ENCODE peak calls at places on chromosome 20, in five cellular contexts. One of them, this sample, is unnamed.

GRCh38 chr20:50867805-50868204 is 63.4 kb downstream of the ADNP start:
- DNase-seq in HEK293T: no peak
- DNase-seq in glutamatergic neuron: no peak
- DNase-seq in cardiac fibroblast: no peak
- DNase-seq in cardiac muscle cell: no peak
- DNase-seq in this sample: no peak

GRCh38 chr20:40279390-40279789 is 409.6 kb downstream of the MAFB start:
- DNase-seq in cardiac muscle cell: peak
- DNase-seq in cardiac fibroblast: peak
- DNase-seq in HEK293T: no peak
- DNase-seq in glutamatergic neuron: no peak
- DNase-seq in this sample: no peak

GRCh38 chr20:13649548-13649947 is 10.8 kb upstream of the TASP1 start:
- DNase-seq in glutamatergic neuron: peak
- DNase-seq in cardiac muscle cell: peak
- DNase-seq in HEK293T: no peak
- DNase-seq in cardiac fibroblast: no peak
- DNase-seq in this sample: no peak

GRCh38 chr20:58618694-58619540 is 32.2 kb upstream of the STX16 start:
- DNase-seq in cardiac fibroblast: peak
- DNase-seq in cardiac muscle cell: peak
- DNase-seq in HEK293T: no peak
- DNase-seq in glutamatergic neuron: peak
- DNase-seq in this sample: no peak

GRCh38 chr20:62524486-62524885 is 48.7 kb upstream of the GATA5 start:
- DNase-seq in glutamatergic neuron: no peak
- DNase-seq in cardiac fibroblast: no peak
- DNase-seq in cardiac muscle cell: peak
- DNase-seq in HEK293T: no peak
- DNase-seq in this sample: no peak

GRCh38 chr20:57583289-57584257 is 22.7 kb downstream of the PCK1 start:
- DNase-seq in cardiac fibroblast: no peak
- DNase-seq in glutamatergic neuron: no peak
- DNase-seq in HEK293T: no peak
- DNase-seq in cardiac muscle cell: no peak
- DNase-seq in this sample: no peak

GRCh38 chr20:49631074-49631716 is 63.3 kb upstream of the PTGIS start:
- DNase-seq in HEK293T: no peak
- DNase-seq in glutamatergic neuron: no peak
- DNase-seq in cardiac fibroblast: no peak
- DNase-seq in cardiac muscle cell: no peak
- DNase-seq in this sample: no peak

GRCh38 chr20:35290186-35290886 is 1.9 kb downstream of the FAM83C start:
- DNase-seq in HEK293T: no peak
- DNase-seq in glutamatergic neuron: no peak
- DNase-seq in cardiac fibroblast: no peak
- DNase-seq in cardiac muscle cell: no peak
- DNase-seq in this sample: no peak

GRCh38 chr20:56200456-56200855 is 48.1 kb upstream of the MC3R start:
- DNase-seq in cardiac muscle cell: no peak
- DNase-seq in cardiac fibroblast: peak
- DNase-seq in HEK293T: peak
- DNase-seq in glutamatergic neuron: no peak
- DNase-seq in this sample: no peak

GRCh38 chr20:51597389-51598231 is 55.1 kb upstream of the NFATC2 start:
- DNase-seq in cardiac fibroblast: no peak
- DNase-seq in cardiac muscle cell: no peak
- DNase-seq in HEK293T: no peak
- DNase-seq in glutamatergic neuron: no peak
- DNase-seq in this sample: no peak